ENCODE peak calls at places on chromosomes 11 and 22, in five cellular contexts. One of them, this sample, is unnamed.

GRCh38 chr22:39474351-39474991 is 17.7 kb downstream of the MGAT3 start:
- DNase-seq in stimulated activated CD4-positive, alpha-beta T cell treated with anti-CD3 and anti-CD28 coated beads, Interleukin-4, amount 100 ng/mL, for 48 hours: no peak
- DNase-seq in left ventricle myocardium inferior: no peak
- DNase-seq in effector memory CD8-positive, alpha-beta T cell: no peak
- DNase-seq in tibial nerve: no peak
- DNase-seq in this sample: no peak

GRCh38 chr11:96045622-96046456 is 121.9 kb upstream of the MTMR2 start:
- DNase-seq in stimulated activated CD4-positive, alpha-beta T cell treated with anti-CD3 and anti-CD28 coated beads, Interleukin-4, amount 100 ng/mL, for 48 hours: no peak
- DNase-seq in left ventricle myocardium inferior: peak; percentile 21
- DNase-seq in effector memory CD8-positive, alpha-beta T cell: no peak
- DNase-seq in tibial nerve: peak; percentile 45
- DNase-seq in this sample: no peak

GRCh38 chr11:131533164-131533563 is 162.7 kb downstream of the NTM start:
- DNase-seq in stimulated activated CD4-positive, alpha-beta T cell treated with anti-CD3 and anti-CD28 coated beads, Interleukin-4, amount 100 ng/mL, for 48 hours: no peak
- DNase-seq in left ventricle myocardium inferior: no peak
- DNase-seq in effector memory CD8-positive, alpha-beta T cell: no peak
- DNase-seq in tibial nerve: no peak
- DNase-seq in this sample: no peak

GRCh38 chr11:118212781-118213565 is 11.8 kb downstream of the JAML start:
- DNase-seq in stimulated activated CD4-positive, alpha-beta T cell treated with anti-CD3 and anti-CD28 coated beads, Interleukin-4, amount 100 ng/mL, for 48 hours: no peak
- DNase-seq in left ventricle myocardium inferior: no peak
- DNase-seq in effector memory CD8-positive, alpha-beta T cell: no peak
- DNase-seq in tibial nerve: no peak
- DNase-seq in this sample: no peak

GRCh38 chr11:103031834-103032233 is 60.1 kb downstream of the DCUN1D5 start:
- DNase-seq in stimulated activated CD4-positive, alpha-beta T cell treated with anti-CD3 and anti-CD28 coated beads, Interleukin-4, amount 100 ng/mL, for 48 hours: no peak
- DNase-seq in left ventricle myocardium inferior: no peak
- DNase-seq in effector memory CD8-positive, alpha-beta T cell: no peak
- DNase-seq in tibial nerve: no peak
- DNase-seq in this sample: no peak

GRCh38 chr11:120132645-120133185 is 5.2 kb downstream of the TRIM29 start:
- DNase-seq in stimulated activated CD4-positive, alpha-beta T cell treated with anti-CD3 and anti-CD28 coated beads, Interleukin-4, amount 100 ng/mL, for 48 hours: no peak
- DNase-seq in left ventricle myocardium inferior: no peak
- DNase-seq in effector memory CD8-positive, alpha-beta T cell: no peak
- DNase-seq in tibial nerve: no peak
- DNase-seq in this sample: no peak

GRCh38 chr11:123168236-123168635 is 26.8 kb downstream of the CLMP start:
- DNase-seq in stimulated activated CD4-positive, alpha-beta T cell treated with anti-CD3 and anti-CD28 coated beads, Interleukin-4, amount 100 ng/mL, for 48 hours: no peak
- DNase-seq in left ventricle myocardium inferior: no peak
- DNase-seq in effector memory CD8-positive, alpha-beta T cell: no peak
- DNase-seq in tibial nerve: no peak
- DNase-seq in this sample: no peak

GRCh38 chr22:45006873-45007246 is 2.9 kb downstream of the PHF21B start:
- DNase-seq in stimulated activated CD4-positive, alpha-beta T cell treated with anti-CD3 and anti-CD28 coated beads, Interleukin-4, amount 100 ng/mL, for 48 hours: no peak
- DNase-seq in left ventricle myocardium inferior: peak; percentile 25
- DNase-seq in effector memory CD8-positive, alpha-beta T cell: no peak
- DNase-seq in tibial nerve: no peak
- DNase-seq in this sample: no peak

GRCh38 chr11:103450241-103450640 is 341.0 kb downstream of the DYNC2H1 start:
- DNase-seq in stimulated activated CD4-positive, alpha-beta T cell treated with anti-CD3 and anti-CD28 coated beads, Interleukin-4, amount 100 ng/mL, for 48 hours: no peak
- DNase-seq in left ventricle myocardium inferior: no peak
- DNase-seq in effector memory CD8-positive, alpha-beta T cell: no peak
- DNase-seq in tibial nerve: no peak
- DNase-seq in this sample: no peak

GRCh38 chr11:47393163-47394049 is 15.0 kb upstream of the SLC39A13 start:
- DNase-seq in stimulated activated CD4-positive, alpha-beta T cell treated with anti-CD3 and anti-CD28 coated beads, Interleukin-4, amount 100 ng/mL, for 48 hours: no peak
- DNase-seq in left ventricle myocardium inferior: peak; percentile 47
- DNase-seq in effector memory CD8-positive, alpha-beta T cell: no peak
- DNase-seq in tibial nerve: no peak
- DNase-seq in this sample: no peak

GRCh38 chr11:128884703-128885338 is 6.3 kb upstream of the KCNJ5 start:
- DNase-seq in stimulated activated CD4-positive, alpha-beta T cell treated with anti-CD3 and anti-CD28 coated beads, Interleukin-4, amount 100 ng/mL, for 48 hours: peak; percentile 35
- DNase-seq in left ventricle myocardium inferior: no peak
- DNase-seq in effector memory CD8-positive, alpha-beta T cell: peak; percentile 66
- DNase-seq in tibial nerve: peak; percentile 73
- DNase-seq in this sample: no peak

This sample was measured in GM12892.